ENCODE peak calls at places on chromosomes 4 and X, in four cellular contexts. Z, I, V and M are unnamed samples.

GRCh38 chr4:182577411-182577810 is 334.2 kb downstream of the TENM3 start:
- DNase-seq in I (no peak), V (no peak), Z (no peak), M (no peak)

GRCh38 chr4:75995727-75996126 is 5.0 kb upstream of the SDAD1 start:
- DNase-seq in I (peak; percentile 52), V (no peak), Z (peak; percentile 65), M (no peak)

GRCh38 chr4:155208258-155209054 is at the start of gene NPY2R:
- DNase-seq in I (no peak), Z (peak; percentile 57), V (no peak), M (no peak)

GRCh38 chrX:100928660-100929613 is at the start of gene XKRX:
- DNase-seq in V (peak; percentile 51), I (peak; percentile 11), Z (peak; percentile 77), M (peak; percentile 80)

GRCh38 chrX:12690646-12691045 is 100.6 kb upstream of the PRPS2 start:
- DNase-seq in I (no peak), Z (no peak), V (no peak), M (no peak)

GRCh38 chr4:73401412-73401811 is 2.7 kb upstream of the ALB start:
- DNase-seq in Z (no peak), I (no peak), V (no peak), M (no peak)

GRCh38 chr4:108783666-108784463 is 21.0 kb upstream of the ETNPPL start:
- DNase-seq in I (no peak), V (no peak), Z (no peak), M (no peak)

GRCh38 chrX:37787353-37787869 is 7.6 kb downstream of the CYBB start:
- DNase-seq in V (no peak), Z (no peak), I (no peak), M (no peak)

GRCh38 chrX:102535958-102536357 is 19.4 kb upstream of the TMSB15A start:
- DNase-seq in V (no peak), I (no peak), Z (no peak), M (no peak)

GRCh38 chrX:104166735-104167436 is 633 bp downstream of the FAM199X start:
- DNase-seq in Z (peak; percentile 16), I (no peak), V (no peak), M (peak; percentile 35)

GRCh38 chr4:162016991-162017390 is 146.8 kb downstream of the FSTL5 start:
- DNase-seq in Z (no peak), V (no peak), I (no peak), M (no peak)

GRCh38 chr4:41120297-41121217 is 93.8 kb downstream of the APBB2 start:
- DNase-seq in Z (no peak), V (peak; percentile 76), I (no peak), M (no peak)
- H3K27ac ChIP-seq in Z (no peak overlapping the region), V (peak overlapping the region; percentile 49), I (no peak overlapping the region), M (no peak overlapping the region)

DNA sequence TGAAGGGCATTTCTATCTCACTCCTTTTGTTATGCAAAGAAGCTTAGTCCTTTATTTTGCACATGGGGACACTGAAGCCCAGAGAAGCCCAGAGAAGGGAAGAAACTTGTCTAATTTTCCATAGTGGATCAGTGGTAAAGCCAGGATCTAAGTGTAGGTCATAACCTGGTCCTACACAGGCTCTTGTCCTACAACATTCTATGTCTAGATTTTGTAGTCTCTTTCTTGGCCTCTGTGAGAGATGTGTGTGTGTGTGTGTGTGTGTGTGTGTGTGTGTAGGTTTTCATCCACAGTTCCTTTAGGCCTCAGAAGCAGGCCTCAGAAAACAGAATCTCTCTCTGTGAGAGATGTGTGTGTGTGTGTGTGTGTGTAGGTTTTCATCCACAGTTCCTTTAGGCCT is 38.3 kb downstream of the VSIG4 start:
- DNase-seq in Z (no peak), V (no peak), I (no peak), M (no peak)
- H3K4me1 ChIP-seq in Z (no peaks in the 10 kb centered on the region), V (no peaks in the 10 kb centered on the region), I (peaks cover 65% of the 10 kb centered on the region), M (no peaks in the 10 kb centered on the region)

DNA sequence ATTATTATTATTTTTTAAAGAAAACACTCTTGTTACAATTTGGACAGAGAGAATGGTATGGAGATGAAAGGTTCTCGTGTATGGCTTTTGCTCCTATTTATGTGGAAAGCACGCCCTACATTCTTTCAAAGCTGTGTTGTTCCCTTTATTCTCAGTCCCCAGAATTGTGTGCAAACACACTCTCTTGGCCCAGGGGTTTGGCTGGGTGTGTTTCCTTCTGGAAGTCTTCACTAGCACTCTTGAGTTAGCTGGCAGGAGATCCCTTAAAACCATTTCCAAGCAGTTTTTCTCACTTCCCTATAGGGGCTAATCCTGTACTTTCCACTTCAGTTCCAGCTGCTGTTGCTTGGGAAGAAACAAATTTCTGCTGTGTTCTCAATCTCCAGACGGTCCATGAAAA is 35.1 kb downstream of the FHL1 start:
- DNase-seq in I (no peak), V (no peak), Z (no peak), M (no peak)
- H3K27ac ChIP-seq in I (no peak overlapping the region), V (no peak overlapping the region), Z (no peak overlapping the region), M (no peak overlapping the region)

DNA sequence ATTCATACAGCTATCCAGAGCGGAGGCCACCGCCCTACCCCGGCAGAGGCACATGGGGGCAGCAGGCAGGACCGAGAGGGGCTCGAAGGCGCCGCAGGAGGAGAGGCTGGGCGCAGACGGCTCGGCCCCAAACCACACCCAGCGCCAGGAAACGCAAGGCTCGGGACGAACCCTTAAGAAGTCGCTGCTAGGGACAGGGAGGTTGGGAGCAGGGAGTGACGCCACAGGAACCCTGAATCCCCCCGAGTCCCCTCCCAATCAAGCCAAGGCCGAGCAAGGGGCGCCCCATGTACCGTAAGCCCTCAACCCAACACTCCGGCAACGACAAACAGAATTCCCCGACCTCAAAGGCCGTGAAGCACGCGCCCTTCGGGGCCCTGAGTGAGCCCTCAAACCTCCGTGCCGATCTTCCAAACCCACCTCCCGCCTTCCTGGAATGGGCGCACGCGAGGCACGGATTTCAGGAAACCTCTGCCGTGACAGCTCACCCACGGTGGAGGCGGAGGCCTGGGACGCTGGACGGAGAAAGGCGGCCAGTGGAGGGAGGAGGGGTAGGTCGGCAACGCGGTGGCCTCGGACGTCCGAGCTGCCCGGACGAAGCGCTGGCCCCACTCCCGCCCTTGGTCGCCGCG is 1.8 kb downstream of the ZFYVE28 start:
- DNase-seq in Z (peak; percentile 80), V (no peak), I (peak; percentile 15), M (peak; percentile 70)
- H3K4me1 ChIP-seq in Z (peaks cover 10% of the 10 kb centered on the region), V (peaks cover 41% of the 10 kb centered on the region), I (peaks cover 61% of the 10 kb centered on the region), M (peaks cover 26% of the 10 kb centered on the region)